ENCODE peak calls at places on chromosome 17, in ten cellular contexts. L is retinal pigment epithelial cell; K is H54; G is stimulated activated CD8-positive, alpha-beta memory T cell treated with anti-CD3 and anti-CD28 coated beads, Interleukin-2, amount 100 ng/mL, for 1 hour; X is prostate gland; C is spleen; P is GM03348; V is NCI-H1930; N is occipital lobe; A is anterior cingulate cortex. M is an unnamed sample.

GRCh38 chr17:8867361-8867981 is at the start of gene PIK3R6:
- DNase-seq in L (no peak), G (no peak), A (no peak), P (no peak), K (no peak), N (no peak), C (no peak), X (no peak), V (no peak), M (no peak)

GRCh38 chr17:59406808-59407381 is 75.4 kb downstream of the YPEL2 start:
- DNase-seq in V (no peak), C (no peak), N (no peak), X (no peak), P (no peak), K (no peak), G (no peak), L (peak; percentile 54), A (no peak), M (no peak)

GRCh38 chr17:77580956-77581355 is 377.5 kb upstream of the TNRC6C start:
- DNase-seq in G (no peak), K (no peak), C (peak; percentile 15), V (no peak), X (no peak), L (no peak), N (no peak), A (no peak), P (no peak), M (no peak)

GRCh38 chr17:28533091-28533670 is 19.2 kb downstream of the UNC119 start:
- DNase-seq in L (no peak), A (no peak), K (no peak), N (no peak), C (no peak), X (peak; percentile 39), G (no peak), V (no peak), P (no peak), M (no peak)

GRCh38 chr17:58249270-58250133 is 11.1 kb downstream of the LPO start:
- DNase-seq in K (peak; percentile 83), X (peak; percentile 50), A (peak; percentile 62), G (peak; percentile 50), V (peak; percentile 53), P (peak; percentile 95), C (peak; percentile 93), L (no peak), N (peak; percentile 37), M (peak; percentile 95)

GRCh38 chr17:17387461-17388362 is 84.5 kb downstream of the NT5M start:
- DNase-seq in K (no peak), G (no peak), L (no peak), V (peak; percentile 49), A (no peak), P (no peak), C (no peak), X (no peak), N (no peak), M (no peak)

GRCh38 chr17:27609606-27610303 is 21.2 kb upstream of the LGALS9 start:
- DNase-seq in V (no peak), K (peak; percentile 42), N (peak; percentile 30), A (peak; percentile 11), P (peak; percentile 63), L (no peak), X (peak; percentile 50), C (peak; percentile 76), G (no peak), M (peak; percentile 65)

GRCh38 chr17:333626-334396 is 18.8 kb downstream of the RPH3AL start:
- DNase-seq in X (no peak), L (no peak), A (peak; percentile 50), K (peak; percentile 34), N (peak; percentile 25), C (peak; percentile 90), V (no peak), G (no peak), P (no peak), M (peak; percentile 77)